ENCODE peak calls at places on chromosomes 1 and 21, in five cellular contexts. Q, R, T, D and I are unnamed samples.

GRCh38 chr1:171081220-171081993 is 9.3 kb upstream of the FMO3 start:
- DNase-seq in T (no peak), Q (peak), D (no peak), R (peak), I (no peak)

GRCh38 chr1:77543822-77544448 is 138.5 kb downstream of the ZZZ3 start:
- DNase-seq in R (no peak), D (no peak), Q (no peak), T (no peak), I (no peak)

GRCh38 chr1:6822530-6823359 is 37.5 kb downstream of the CAMTA1 start:
- DNase-seq in D (no peak), R (no peak), T (no peak), Q (no peak), I (no peak)

GRCh38 chr1:55503663-55504305 is 288.6 kb upstream of the USP24 start:
- DNase-seq in Q (no peak), D (no peak), R (peak), T (no peak), I (no peak)

GRCh38 chr1:173064011-173064410 is 13.3 kb upstream of the TNFSF18 start:
- DNase-seq in T (no peak), R (no peak), D (no peak), Q (no peak), I (no peak)

GRCh38 chr1:28370220-28371010 is 875 bp downstream of the PHACTR4 start:
- DNase-seq in Q (peak), D (no peak), R (no peak), T (no peak), I (no peak)

GRCh38 chr1:206030714-206031113 is 7.0 kb upstream of the CTSE start:
- DNase-seq in D (peak), Q (peak), R (peak), T (peak), I (no peak)

GRCh38 chr1:162206749-162207635 is 137.5 kb downstream of the NOS1AP start:
- DNase-seq in D (no peak), T (no peak), Q (no peak), R (no peak), I (no peak)

GRCh38 chr1:29134695-29135028 is 11.0 kb upstream of the TMEM200B start:
- DNase-seq in D (no peak), Q (no peak), R (no peak), T (no peak), I (no peak)

GRCh38 chr1:21139601-21140000 is 37.1 kb downstream of the EIF4G3 start:
- DNase-seq in Q (peak), D (no peak), R (no peak), T (no peak), I (no peak)

GRCh38 chr1:77134359-77134758 is 84.9 kb downstream of the PIGK start:
- DNase-seq in R (no peak), T (no peak), D (no peak), Q (no peak), I (no peak)

GRCh38 chr1:234768569-234769283 is 158.7 kb upstream of the IRF2BP2 start:
- DNase-seq in D (no peak), T (no peak), Q (no peak), R (no peak), I (no peak)

GRCh38 chr1:99557556-99558256 is 88.2 kb upstream of the PALMD start:
- DNase-seq in D (no peak), Q (no peak), T (no peak), R (no peak), I (no peak)

GRCh38 chr1:14308460-14308859 is 290.0 kb upstream of the KAZN start:
- DNase-seq in Q (no peak), T (no peak), R (no peak), D (no peak), I (no peak)

GRCh38 chr1:96416111-96416595 is 305.4 kb upstream of the PTBP2 start:
- DNase-seq in D (no peak), Q (peak), T (no peak), R (peak), I (peak)

GRCh38 chr1:243550276-243550675 is 294.4 kb downstream of the SDCCAG8 start:
- DNase-seq in Q (no peak), R (no peak), D (no peak), T (no peak), I (no peak)

GRCh38 chr1:185281245-185281644 is 35.8 kb downstream of the IVNS1ABP start:
- DNase-seq in D (no peak), T (no peak), Q (no peak), R (no peak), I (no peak)

GRCh38 chr21:39000496-39000895 is 182.8 kb downstream of the PSMG1 start:
- DNase-seq in T (no peak), Q (no peak), D (no peak), R (no peak), I (no peak)

GRCh38 chr1:212656730-212657129 is 42.9 kb downstream of the BATF3 start:
- DNase-seq in Q (no peak), R (no peak), T (no peak), D (no peak), I (no peak)

GRCh38 chr1:225509770-225510169 is 81.9 kb upstream of the LBR start:
- DNase-seq in Q (no peak), D (no peak), R (no peak), T (no peak), I (no peak)

GRCh38 chr1:96409689-96410088 is 311.9 kb upstream of the PTBP2 start:
- DNase-seq in T (no peak), R (no peak), D (no peak), Q (no peak), I (no peak)

GRCh38 chr1:204520834-204521709 is 4.9 kb downstream of the MDM4 start:
- DNase-seq in R (no peak), D (peak), T (peak), Q (no peak), I (no peak)

GRCh38 chr1:246583056-246583440 is 16.8 kb downstream of the CNST start:
- DNase-seq in D (no peak), T (no peak), R (no peak), Q (no peak), I (no peak)

GRCh38 chr21:46097826-46098286 is at the start of gene COL6A2:
- DNase-seq in D (peak), R (no peak), T (peak), Q (peak), I (no peak)

GRCh38 chr1:94648225-94649007 is 106.9 kb upstream of the F3 start:
- DNase-seq in Q (no peak), T (no peak), R (peak), D (no peak), I (peak)

GRCh38 chr1:37035014-37035686 is 835 bp upstream of the GRIK3 start:
- DNase-seq in T (no peak), R (no peak), D (no peak), Q (no peak), I (no peak)